ENCODE peak calls at places on chromosomes 12 and 14, in nine cellular contexts. V is HEK293T; D is H1; S is activated naive CD4-positive, alpha-beta T cell treated with Interleukin-2 at 50 U/mL for 16 hours; Q is hepatic stellate cell; X is RPMI7951; K is activated CD4-positive, CD25-positive, alpha-beta regulatory T cell; I is fibroblast of pulmonary artery; L is SHP77 treated with DMSO at 0.1 percent for 48 hours. P is an unnamed sample.

GRCh38 chr14:50363734-50364113 is 33.0 kb downstream of the CDKL1 start:
- DNase-seq in X (peak), V (no peak), Q (peak), L (no peak), I (peak), D (no peak), K (no peak), S (peak), P (no peak)

GRCh38 chr12:5556033-5556614 is 124.2 kb downstream of the NTF3 start:
- DNase-seq in K (no peak), X (no peak), Q (no peak), V (peak), S (no peak), D (no peak), L (no peak), I (no peak), P (no peak)

GRCh38 chr14:74346341-74346740 is 1.9 kb upstream of the VRTN start:
- DNase-seq in X (no peak), Q (no peak), L (no peak), I (no peak), S (no peak), K (no peak), V (no peak), D (no peak), P (no peak)

GRCh38 chr14:104132981-104133380 is 5.4 kb upstream of the KIF26A start:
- DNase-seq in X (no peak), L (no peak), I (no peak), Q (no peak), V (no peak), S (no peak), D (no peak), K (no peak), P (no peak)

GRCh38 chr12:41032386-41032785 is 155.7 kb upstream of the PDZRN4 start:
- DNase-seq in Q (no peak), D (no peak), K (no peak), X (no peak), L (no peak), S (no peak), I (no peak), V (no peak), P (no peak)

GRCh38 chr12:42126963-42127362 is 17.7 kb downstream of the GXYLT1 start:
- DNase-seq in V (no peak), K (no peak), I (no peak), S (no peak), Q (no peak), X (no peak), D (no peak), L (no peak), P (no peak)

GRCh38 chr12:67193705-67194104 is 75.5 kb upstream of the CAND1 start:
- DNase-seq in L (no peak), K (no peak), D (no peak), Q (peak), S (peak), V (peak), X (peak), I (peak), P (no peak)

GRCh38 chr14:94044476-94045091 is 18.4 kb downstream of the OTUB2 start:
- DNase-seq in X (no peak), K (no peak), V (no peak), S (no peak), L (no peak), D (no peak), I (no peak), Q (no peak), P (no peak)

GRCh38 chr12:49832836-49833421 is 4.7 kb upstream of the NCKAP5L start:
- DNase-seq in X (peak), I (peak), V (no peak), L (no peak), K (no peak), D (no peak), S (no peak), Q (no peak), P (peak)

GRCh38 chr12:120669055-120669828 is 17.7 kb upstream of the MLEC start:
- DNase-seq in L (no peak), S (no peak), I (peak), X (peak), K (no peak), Q (peak), V (no peak), D (no peak), P (no peak)

GRCh38 chr12:5546616-5547015 is 114.7 kb downstream of the NTF3 start:
- DNase-seq in Q (no peak), L (no peak), K (no peak), V (no peak), S (no peak), D (no peak), X (peak), I (no peak), P (no peak)

GRCh38 chr14:61147898-61148549 is 133.1 kb downstream of the TMEM30B start:
- DNase-seq in D (no peak), V (no peak), S (no peak), I (peak), X (peak), Q (no peak), K (no peak), L (no peak), P (peak)

GRCh38 chr12:81297606-81298005 is 219.7 kb downstream of the ACSS3 start:
- DNase-seq in D (no peak), L (no peak), V (no peak), K (no peak), Q (no peak), S (no peak), X (no peak), I (no peak), P (no peak)

GRCh38 chr12:54993181-54993835 is 8.7 kb upstream of the TESPA1 start:
- DNase-seq in D (no peak), X (peak), K (peak), V (peak), I (peak), Q (peak), L (peak), S (peak), P (peak)

GRCh38 chr12:24596768-24597388 is 352.0 kb downstream of the BCAT1 start:
- DNase-seq in V (peak), K (no peak), X (peak), L (peak), S (no peak), Q (peak), I (peak), D (no peak), P (no peak)

GRCh38 chr12:111024205-111024794 is 103.9 kb upstream of the MYL2 start:
- DNase-seq in D (no peak), L (no peak), I (peak), V (peak), S (peak), X (peak), K (peak), Q (no peak), P (peak)

GRCh38 chr12:96285158-96285557 is 91.0 kb downstream of the ELK3 start:
- DNase-seq in S (no peak), V (no peak), D (no peak), Q (no peak), L (no peak), I (no peak), X (no peak), K (no peak), P (no peak)

GRCh38 chr14:23548351-23549318 is 2.9 kb downstream of the ZFHX2 start:
- DNase-seq in K (no peak), L (peak), V (no peak), D (no peak), Q (no peak), I (peak), S (no peak), X (no peak), P (no peak)

GRCh38 chr12:119372540-119372939 is 38.0 kb downstream of the CCDC60 start:
- DNase-seq in V (no peak), X (no peak), D (no peak), L (no peak), S (no peak), Q (no peak), K (no peak), I (no peak), P (no peak)

GRCh38 chr14:77151245-77151644 is 9.7 kb upstream of the ZDHHC22 start:
- DNase-seq in D (no peak), I (peak), X (no peak), Q (peak), L (peak), V (peak), K (no peak), S (no peak), P (no peak)

GRCh38 chr14:34262511-34262910 is 199.5 kb downstream of the SPTSSA start:
- DNase-seq in I (peak), S (no peak), D (no peak), K (no peak), Q (no peak), V (no peak), X (no peak), L (no peak), P (no peak)

GRCh38 chr14:42541535-42542001 is 934.9 kb downstream of the LRFN5 start:
- DNase-seq in D (no peak), I (peak), L (no peak), S (no peak), Q (no peak), X (no peak), V (no peak), K (no peak), P (no peak)

GRCh38 chr14:92719890-92720323 is 28.5 kb downstream of the LGMN start:
- DNase-seq in Q (no peak), X (no peak), D (no peak), S (no peak), V (no peak), L (no peak), K (no peak), I (no peak), P (no peak)

GRCh38 chr12:3527181-3527580 is 36.2 kb downstream of the PRMT8 start:
- DNase-seq in I (peak), K (no peak), V (no peak), D (no peak), Q (no peak), L (no peak), X (peak), S (no peak), P (no peak)

P was measured in SJSA1.